ENCODE peak calls at places on chromosomes 2 and 18, in nine cellular contexts. L, Q, R, D, J, I, O, U and S are unnamed samples.

GRCh38 chr2:138293045-138293444 is 208.5 kb upstream of the SPOPL start:
- DNase-seq in I (no peak), J (no peak), O (no peak), Q (no peak), D (no peak), L (no peak), U (no peak), R (no peak), S (no peak)

GRCh38 chr2:178280261-178280852 is 86.0 kb downstream of the OSBPL6 start:
- DNase-seq in D (peak; percentile 34), I (peak; percentile 45), L (peak; percentile 67), R (no peak), O (no peak), Q (no peak), U (peak; percentile 60), J (peak; percentile 24), S (no peak)

GRCh38 chr2:218993345-218994315 is at the start of gene CRYBA2:
- DNase-seq in U (no peak), D (no peak), L (peak; percentile 59), I (no peak), Q (peak; percentile 78), J (no peak), O (no peak), R (no peak), S (no peak)

GRCh38 chr2:9311488-9311887 is 104.9 kb downstream of the ASAP2 start:
- DNase-seq in D (peak; percentile 77), R (no peak), L (no peak), O (no peak), U (peak; percentile 84), Q (no peak), J (peak; percentile 42), I (no peak), S (no peak)

GRCh38 chr2:128638741-128639477 is 320.2 kb upstream of the HS6ST1 start:
- DNase-seq in J (no peak), R (no peak), Q (peak; percentile 96), D (no peak), O (no peak), L (peak; percentile 98), U (peak; percentile 68), I (no peak), S (no peak)

GRCh38 chr2:127083819-127084503 is 23.0 kb downstream of the BIN1 start:
- DNase-seq in Q (no peak), U (peak; percentile 97), O (no peak), J (peak; percentile 73), R (no peak), L (no peak), D (peak; percentile 94), I (no peak), S (no peak)

GRCh38 chr2:29281585-29281984 is 166.4 kb downstream of the CLIP4 start:
- DNase-seq in O (no peak), R (no peak), J (no peak), I (no peak), U (no peak), D (peak; percentile 32), L (no peak), Q (peak; percentile 39), S (no peak)

GRCh38 chr2:217986256-217986961 is 16.4 kb downstream of the TNS1 start:
- DNase-seq in L (no peak), U (no peak), D (no peak), J (no peak), Q (no peak), O (no peak), I (no peak), R (no peak), S (no peak)

GRCh38 chr2:29753676-29754444 is 167.5 kb downstream of the ALK start:
- DNase-seq in O (no peak), R (no peak), Q (no peak), U (peak; percentile 29), D (peak; percentile 32), L (no peak), J (peak; percentile 9), I (no peak), S (no peak)

GRCh38 chr18:43847164-43848091 is 570.1 kb upstream of the SYT4 start:
- DNase-seq in J (peak; percentile 77), Q (no peak), O (no peak), I (no peak), L (peak; percentile 14), D (peak; percentile 5), R (no peak), U (peak; percentile 45), S (no peak)

GRCh38 chr2:167946367-167946955 is 300.9 kb downstream of the STK39 start:
- DNase-seq in O (peak; percentile 29), I (no peak), Q (no peak), J (peak; percentile 70), R (no peak), D (no peak), L (peak; percentile 21), U (no peak), S (no peak)

GRCh38 chr2:217090024-217090473 is 230.2 kb upstream of the TNP1 start:
- DNase-seq in I (peak; percentile 46), L (no peak), O (no peak), U (no peak), J (no peak), D (no peak), Q (no peak), R (no peak), S (no peak)

GRCh38 chr2:79368116-79368630 is 144.7 kb upstream of the CTNNA2 start:
- DNase-seq in I (no peak), O (no peak), L (no peak), U (no peak), R (no peak), J (no peak), Q (no peak), D (no peak), S (no peak)

GRCh38 chr2:165450141-165450540 is 19.4 kb upstream of the CSRNP3 start:
- DNase-seq in R (no peak), D (no peak), U (no peak), Q (no peak), J (no peak), I (no peak), O (no peak), L (no peak), S (no peak)